ENCODE peak calls at places on chromosomes 16 and 17, in four cellular contexts. Y is activated CD4-positive, alpha-beta T cell treated with anti-CD3 and anti-CD28 coated beads, Interleukin-2, amount 10 ng/mL, durations not matched to agents 7 days and 5 days; W is OCI-M1; Z is posterior cingulate gyrus. S is an unnamed sample.

GRCh38 chr16:70687671-70688265 is 1.9 kb upstream of the MTSS2 start:
- DNase-seq in Y (no peak), W (no peak), Z (no peak), S (no peak)

GRCh38 chr17:6374271-6374691 is 60.6 kb downstream of the AIPL1 start:
- DNase-seq in Y (no peak), W (no peak), Z (no peak), S (no peak)

GRCh38 chr17:66715745-66716156 is 119.2 kb upstream of the CACNG5 start:
- DNase-seq in Y (peak; percentile 33), W (peak; percentile 72), Z (no peak), S (peak; percentile 83)

GRCh38 chr16:3431779-3432219 is 11.5 kb downstream of the ZNF597 start:
- DNase-seq in Y (peak; percentile 52), W (no peak), Z (no peak), S (no peak)

GRCh38 chr17:3505008-3505407 is 29.2 kb downstream of the ASPA start:
- DNase-seq in Y (no peak), W (no peak), Z (no peak), S (no peak)

GRCh38 chr16:75238132-75238852 is 13.1 kb downstream of the BCAR1 start:
- DNase-seq in Y (no peak), W (no peak), Z (peak; percentile 69), S (no peak)

GRCh38 chr17:34206569-34206968 is 48.5 kb upstream of the CCL2 start:
- DNase-seq in Y (no peak), W (no peak), Z (no peak), S (no peak)

GRCh38 chr17:10875411-10875810 is 37.5 kb upstream of the PIRT start:
- DNase-seq in Y (peak; percentile 21), W (peak; percentile 28), Z (no peak), S (peak; percentile 51)

GRCh38 chr16:4692460-4693295 is 684 bp upstream of the NUDT16L1 start:
- DNase-seq in Y (no peak), W (peak; percentile 18), Z (no peak), S (peak; percentile 29)

GRCh38 chr17:48814504-48814903 is 2.5 kb downstream of the TTLL6 start:
- DNase-seq in Y (peak; percentile 72), W (peak; percentile 75), Z (peak; percentile 46), S (peak; percentile 56)

GRCh38 chr17:82527893-82528292 is 8.4 kb downstream of the FOXK2 start:
- DNase-seq in Y (no peak), W (no peak), Z (no peak), S (no peak)

GRCh38 chr17:61477204-61477834 is 25.1 kb downstream of the TBX4 start:
- DNase-seq in Y (no peak), W (no peak), Z (no peak), S (no peak)

GRCh38 chr17:4850236-4850635 is 17.1 kb downstream of the MINK1 start:
- DNase-seq in Y (no peak), W (no peak), Z (no peak), S (no peak)

GRCh38 chr17:17236295-17237025 is 508 bp downstream of the FLCN start:
- DNase-seq in Y (no peak), W (peak; percentile 39), Z (no peak), S (peak; percentile 23)

GRCh38 chr17:17757944-17758343 is 76.7 kb downstream of the RAI1 start:
- DNase-seq in Y (no peak), W (no peak), Z (no peak), S (no peak)

GRCh38 chr17:1159781-1160180 is 20.0 kb downstream of the ABR start:
- DNase-seq in Y (no peak), W (no peak), Z (no peak), S (no peak)

GRCh38 chr17:2637422-2637821 is 44.0 kb downstream of the PAFAH1B1 start:
- DNase-seq in Y (no peak), W (no peak), Z (no peak), S (no peak)

GRCh38 chr17:75240394-75241142 is 20.8 kb downstream of the GGA3 start:
- DNase-seq in Y (peak; percentile 40), W (peak; percentile 36), Z (no peak), S (peak; percentile 73)

GRCh38 chr17:37299257-37299985 is 76.4 kb upstream of the C17orf78 start:
- DNase-seq in Y (no peak), W (no peak), Z (no peak), S (no peak)

GRCh38 chr17:64020068-64020766 is at the start of gene ICAM2:
- DNase-seq in Y (peak; percentile 96), W (peak; percentile 73), Z (no peak), S (peak; percentile 93)

GRCh38 chr16:58843675-58844074 is 109.6 kb upstream of the GOT2 start:
- DNase-seq in Y (no peak), W (peak; percentile 70), Z (no peak), S (peak; percentile 47)

GRCh38 chr17:10046259-10046658 is 141.2 kb upstream of the RCVRN start:
- DNase-seq in Y (no peak), W (no peak), Z (no peak), S (no peak)

GRCh38 chr16:65274576-65274975 is 152.7 kb upstream of the CDH11 start:
- DNase-seq in Y (no peak), W (no peak), Z (no peak), S (no peak)

GRCh38 chr17:34584805-34585416 is 5.5 kb downstream of the TMEM132E start:
- DNase-seq in Y (no peak), W (peak; percentile 65), Z (no peak), S (peak; percentile 19)

GRCh38 chr17:70558821-70559220 is 389.5 kb downstream of the KCNJ2 start:
- DNase-seq in Y (no peak), W (no peak), Z (no peak), S (peak; percentile 1)

GRCh38 chr17:16652847-16653366 is 743 bp downstream of the ZNF624 start:
- DNase-seq in Y (no peak), W (peak; percentile 33), Z (no peak), S (no peak)

GRCh38 chr17:64599187-64599676 is 62.9 kb downstream of the SMURF2 start:
- DNase-seq in Y (peak; percentile 80), W (peak; percentile 85), Z (no peak), S (peak; percentile 64)

GRCh38 chr16:59210955-59211541 is 476.9 kb upstream of the GOT2 start:
- DNase-seq in Y (no peak), W (no peak), Z (no peak), S (no peak)

GRCh38 chr16:85436636-85437160 is 176.4 kb upstream of the GSE1 start:
- DNase-seq in Y (no peak), W (peak; percentile 74), Z (no peak), S (no peak)

GRCh38 chr16:67035364-67035763 is 6.4 kb downstream of the CBFB start:
- DNase-seq in Y (no peak), W (no peak), Z (no peak), S (no peak)

GRCh38 chr16:57640612-57641011 is 12.2 kb downstream of the ADGRG1 start:
- DNase-seq in Y (no peak), W (peak; percentile 9), Z (no peak), S (no peak)

GRCh38 chr17:40097931-40098845 is 2.2 kb downstream of the NR1D1 start:
- DNase-seq in Y (no peak), W (peak; percentile 66), Z (no peak), S (peak; percentile 49)

GRCh38 chr17:70608193-70608592 is 438.9 kb downstream of the KCNJ2 start:
- DNase-seq in Y (no peak), W (no peak), Z (no peak), S (no peak)

GRCh38 chr16:396605-397004 is 394 bp upstream of the NME4 start:
- DNase-seq in Y (no peak), W (peak; percentile 75), Z (no peak), S (peak; percentile 64)

GRCh38 chr17:77882481-77883212 is 75.9 kb upstream of the TNRC6C start:
- DNase-seq in Y (peak; percentile 88), W (no peak), Z (peak; percentile 48), S (no peak)

S was measured in KBM-7.